ENCODE peak calls at places on chromosome 9, in four cellular contexts. E, P, B and Q are unnamed samples.

GRCh38 chr9:73745598-73745997 is 593.9 kb downstream of the ANXA1 start:
- DNase-seq in E (no peak), B (no peak), P (no peak), Q (no peak)

GRCh38 chr9:21502586-21502985 is 20.5 kb upstream of the IFNE start:
- DNase-seq in E (no peak), P (no peak), B (no peak), Q (no peak)

GRCh38 chr9:2291980-2292704 is 277.0 kb downstream of the SMARCA2 start:
- DNase-seq in B (peak), P (no peak), E (no peak), Q (no peak)

GRCh38 chr9:22528485-22528884 is 81.9 kb downstream of the DMRTA1 start:
- DNase-seq in B (no peak), P (peak), E (no peak), Q (no peak)

GRCh38 chr9:88258012-88258411 is 119.7 kb upstream of the SPATA31C2 start:
- DNase-seq in E (no peak), B (no peak), P (no peak), Q (no peak)

GRCh38 chr9:10268500-10269485 is 344.0 kb downstream of the PTPRD start:
- DNase-seq in B (no peak), E (no peak), P (no peak), Q (no peak)

GRCh38 chr9:34651876-34652602 is at the start of gene IL11RA:
- DNase-seq in B (peak), P (peak), E (peak), Q (peak)

GRCh38 chr9:115694014-115694413 is 459.6 kb upstream of the PAPPA start:
- DNase-seq in B (no peak), P (no peak), E (no peak), Q (no peak)

GRCh38 chr9:136385015-136385414 is 11.5 kb upstream of the CARD9 start:
- DNase-seq in B (no peak), P (no peak), E (no peak), Q (no peak)

GRCh38 chr9:6716766-6717165 is 41.0 kb upstream of the KDM4C start:
- DNase-seq in E (no peak), B (no peak), P (no peak), Q (no peak)

GRCh38 chr9:19642256-19642655 is 146.6 kb downstream of the SLC24A2 start:
- DNase-seq in E (no peak), P (no peak), B (no peak), Q (no peak)

GRCh38 chr9:125902224-125902623 is 155.1 kb downstream of the PBX3 start:
- DNase-seq in B (no peak), E (no peak), P (no peak), Q (no peak)

GRCh38 chr9:90808226-90808797 is 6.7 kb downstream of the SYK start:
- DNase-seq in P (no peak), B (no peak), E (no peak), Q (no peak)

GRCh38 chr9:83936523-83936922 is 15.3 kb upstream of the KIF27 start:
- DNase-seq in P (no peak), E (no peak), B (no peak), Q (no peak)

GRCh38 chr9:86885232-86885631 is 62.1 kb downstream of the GAS1 start:
- DNase-seq in E (no peak), P (no peak), B (no peak), Q (no peak)

DNA sequence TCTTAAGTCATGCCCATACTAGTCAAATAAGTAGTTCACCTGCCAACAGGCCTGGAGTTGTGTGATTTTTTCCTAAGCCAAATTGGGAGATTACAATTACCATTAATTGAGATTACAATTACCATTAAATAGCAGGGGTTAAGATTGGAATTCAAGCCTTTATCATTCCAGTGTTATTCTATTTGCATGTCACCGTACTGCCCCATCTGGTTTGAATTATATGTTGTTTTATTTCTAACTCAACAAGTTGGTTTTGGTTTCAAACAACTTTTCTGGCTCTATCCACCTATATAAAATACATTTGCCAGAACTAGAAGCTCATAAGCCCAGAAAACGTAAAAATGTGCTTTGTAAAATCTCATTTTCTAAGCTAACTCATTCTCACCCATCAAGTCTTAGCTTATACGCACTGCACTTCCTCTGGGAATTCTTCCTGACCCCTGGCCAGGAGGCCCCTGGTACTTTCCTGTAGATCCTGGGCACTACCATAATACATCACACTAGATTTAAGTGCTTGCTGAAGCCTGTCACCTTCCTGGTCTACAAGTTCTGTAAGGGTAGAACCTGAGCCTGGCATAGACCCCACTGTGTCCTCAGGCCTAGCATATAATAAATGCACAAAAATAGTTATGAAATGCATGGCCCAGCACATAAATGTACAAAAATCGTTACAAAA is 242.0 kb upstream of the TRPM3 start:
- DNase-seq in E (no peak), B (no peak), P (no peak), Q (no peak)
- H3K4me3 ChIP-seq in E (no peak), B (no peak), P (no peak), Q (no peak)

DNA sequence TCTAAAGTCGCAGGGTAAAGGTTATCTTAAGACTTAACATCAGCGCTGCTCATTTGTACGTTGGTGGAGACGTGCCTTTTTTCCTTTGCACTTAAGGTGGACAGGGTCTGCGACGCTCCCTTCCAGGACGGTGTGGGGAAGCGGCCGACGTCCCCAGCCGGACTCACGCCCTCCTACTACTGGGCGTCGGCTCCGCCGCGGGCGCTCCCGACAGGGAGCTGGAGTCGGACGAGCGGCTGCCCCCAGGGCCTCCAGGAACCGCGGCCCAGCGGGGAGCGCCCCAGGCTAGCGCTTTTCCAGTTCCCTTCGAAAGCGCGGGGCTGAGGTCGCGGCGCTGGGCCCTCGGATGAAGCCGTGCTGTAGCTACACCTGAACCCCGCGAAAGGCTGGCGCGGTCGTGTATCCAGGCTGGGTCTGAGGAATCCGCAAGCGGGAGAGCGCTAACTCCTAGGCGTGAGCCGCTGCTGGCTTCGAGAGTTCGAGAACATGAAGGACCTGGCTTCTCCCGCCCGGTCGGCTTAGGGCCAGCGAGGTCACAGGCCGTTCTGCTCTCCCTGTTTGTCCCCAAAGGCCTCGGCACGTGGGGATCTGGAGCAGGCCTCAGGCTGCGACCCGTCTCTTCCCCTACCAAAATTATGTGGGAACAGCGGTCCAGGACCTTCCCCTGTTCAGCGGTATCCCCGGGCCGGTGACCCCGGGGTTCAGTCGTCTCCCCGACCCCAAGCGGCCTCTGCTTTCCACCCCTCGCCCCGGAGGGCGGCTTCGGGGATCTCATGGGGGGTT is 3.8 kb upstream of the DMRT3 start:
- DNase-seq in E (no peak), P (no peak), B (peak), Q (no peak)
- H3K4me3 ChIP-seq in E (no peak), P (no peak), B (peak), Q (peak)

DNA sequence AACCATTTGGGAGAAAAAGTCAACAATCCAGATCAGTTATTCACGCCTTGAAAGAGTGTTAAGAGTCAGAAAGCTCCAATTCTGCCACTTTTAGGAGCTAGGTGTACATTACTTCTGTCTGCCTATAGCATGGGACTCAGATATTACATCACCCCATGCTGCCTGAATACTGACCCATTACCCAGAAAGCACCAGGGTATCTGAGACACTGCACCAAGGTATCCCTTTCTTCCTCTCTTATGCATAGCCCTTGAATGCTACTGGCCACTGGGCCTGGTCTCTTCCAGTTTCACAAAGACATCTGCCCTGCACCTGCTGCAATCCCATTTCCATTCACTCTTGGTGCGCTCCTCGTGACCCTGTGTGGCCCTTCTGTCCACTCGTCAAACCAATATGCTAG is 2.6 kb downstream of the STRBP start:
- DNase-seq in E (no peak), P (no peak), B (no peak), Q (no peak)
- H3K4me3 ChIP-seq in E (no peak), P (no peak), B (no peak), Q (no peak)

GRCh38 chr9:128321343-128321742 is 904 bp downstream of the TRUB2 start:
- DNase-seq in P (no peak), E (no peak), B (no peak), Q (no peak)
- H3K4me3 ChIP-seq in P (peak), E (peak), B (peak), Q (peak)

GRCh38 chr9:97846347-97846746 is 6.7 kb upstream of the FOXE1 start:
- DNase-seq in E (no peak), B (no peak), P (no peak), Q (no peak)

GRCh38 chr9:97847474-97848236 is 5.4 kb upstream of the FOXE1 start:
- DNase-seq in B (no peak), E (no peak), P (no peak), Q (no peak)

GRCh38 chr9:97848582-97849237 is 4.3 kb upstream of the FOXE1 start:
- DNase-seq in E (peak), P (no peak), B (no peak), Q (no peak)

GRCh38 chr9:97849980-97850379 is 3.0 kb upstream of the FOXE1 start:
- DNase-seq in E (no peak), P (no peak), B (no peak), Q (no peak)

GRCh38 chr9:97848237-97848581 is 4.8 kb upstream of the FOXE1 start:
- DNase-seq in E (no peak), B (no peak), P (no peak), Q (no peak)
- H3K4me3 ChIP-seq in E (no peak), B (peak), P (no peak), Q (peak)

GRCh38 chr9:16154570-16155078 is 601.8 kb downstream of the CCDC171 start:
- DNase-seq in P (no peak), E (no peak), B (peak), Q (no peak)
- H3K4me3 ChIP-seq in P (no peak), E (no peak), B (peak), Q (peak)

GRCh38 chr9:13034696-13035006 is 244.8 kb downstream of the MPDZ start:
- DNase-seq in E (no peak), P (no peak), B (no peak), Q (no peak)
- H3K4me3 ChIP-seq in E (no peak), P (no peak), B (peak), Q (no peak)

GRCh38 chr9:133684461-133685361 is 48.5 kb downstream of the DBH start:
- DNase-seq in B (no peak), P (no peak), E (no peak), Q (peak)
- H3K4me3 ChIP-seq in B (no peak), P (no peak), E (no peak), Q (no peak)